ENCODE peak calls at places on chromosomes 1 and 21, in four cellular contexts. Y is suprapubic skin, U is A549, X is tibial nerve. E is an unnamed sample.

GRCh38 chr1:10210841-10211804 is 753 bp downstream of the KIF1B start:
- DNase-seq in Y (peak), U (peak), X (peak), E (peak)

GRCh38 chr1:184854036-184854435 is 99.4 kb upstream of the EDEM3 start:
- DNase-seq in Y (no peak), U (no peak), X (no peak), E (no peak)

GRCh38 chr21:17527711-17528110 is 14.9 kb downstream of the CXADR start:
- DNase-seq in Y (no peak), U (no peak), X (no peak), E (no peak)

GRCh38 chr1:189983156-189983555 is 494.5 kb downstream of the BRINP3 start:
- DNase-seq in U (no peak), X (no peak), Y (no peak), E (no peak)

GRCh38 chr1:11707621-11708276 is 16.2 kb downstream of the DRAXIN start:
- DNase-seq in U (no peak), X (no peak), Y (no peak), E (peak)

GRCh38 chr1:214615871-214616270 is 12.9 kb downstream of the CENPF start:
- DNase-seq in Y (no peak), U (no peak), X (no peak), E (no peak)

GRCh38 chr21:22544747-22545146 is 1546.5 kb downstream of the NCAM2 start:
- DNase-seq in Y (no peak), U (no peak), X (no peak), E (no peak)

GRCh38 chr1:232443372-232443771 is 186.6 kb downstream of the SIPA1L2 start:
- DNase-seq in X (no peak), Y (no peak), U (no peak), E (no peak)

GRCh38 chr1:1959840-1960479 is 40.9 kb upstream of the TMEM52 start:
- DNase-seq in Y (peak), X (peak), U (peak), E (peak)

GRCh38 chr1:44332505-44332904 is 22.6 kb downstream of the ERI3 start:
- DNase-seq in Y (no peak), U (no peak), X (no peak), E (no peak)

GRCh38 chr1:230747139-230747730 is at the start of gene CAPN9:
- DNase-seq in Y (no peak), X (no peak), U (no peak), E (no peak)

GRCh38 chr21:25732091-25732760 is 2.5 kb downstream of the ATP5PF start:
- DNase-seq in Y (no peak), X (no peak), U (no peak), E (no peak)

GRCh38 chr1:24228312-24228711 is 41.2 kb upstream of the IFNLR1 start:
- DNase-seq in X (no peak), Y (no peak), U (no peak), E (no peak)

GRCh38 chr1:89605692-89606091 is 27.2 kb upstream of the LRRC8C start:
- DNase-seq in Y (no peak), X (no peak), U (no peak), E (peak)

GRCh38 chr1:161171696-161172095 is 5.5 kb downstream of the PPOX start:
- DNase-seq in U (no peak), Y (no peak), X (no peak), E (no peak)

GRCh38 chr1:181089017-181089776 is 697 bp downstream of the IER5 start:
- DNase-seq in U (no peak), X (no peak), Y (peak), E (no peak)

GRCh38 chr1:94727846-94728715 is 92.1 kb upstream of the SLC44A3 start:
- DNase-seq in Y (no peak), X (peak), U (peak), E (peak)

GRCh38 chr1:219732814-219733491 is 120.0 kb upstream of the ZC3H11B start:
- DNase-seq in U (no peak), X (no peak), Y (no peak), E (no peak)

GRCh38 chr1:18091660-18092446 is 15.7 kb upstream of the IGSF21 start:
- DNase-seq in U (no peak), X (peak), Y (no peak), E (no peak)

GRCh38 chr1:245807954-245808719 is 653.4 kb downstream of the KIF26B start:
- DNase-seq in X (no peak), U (no peak), Y (no peak), E (no peak)

GRCh38 chr1:230728710-230729392 is 14.9 kb upstream of the AGT start:
- DNase-seq in Y (no peak), U (no peak), X (no peak), E (peak)

GRCh38 chr1:90802622-90803021 is 85.5 kb upstream of the BARHL2 start:
- DNase-seq in Y (no peak), U (no peak), X (no peak), E (no peak)

GRCh38 chr1:97008226-97008625 is 286.6 kb downstream of the PTBP2 start:
- DNase-seq in Y (no peak), X (no peak), U (no peak), E (no peak)

GRCh38 chr1:13730751-13731482 is 30.9 kb downstream of the PRDM2 start:
- DNase-seq in U (no peak), X (peak), Y (no peak), E (no peak)

GRCh38 chr1:155005076-155005971 is 2.7 kb downstream of the ZBTB7B start:
- DNase-seq in X (peak), Y (no peak), U (peak), E (no peak)

GRCh38 chr1:7389201-7389785 is 381.8 kb upstream of the VAMP3 start:
- DNase-seq in Y (no peak), X (no peak), U (no peak), E (no peak)

GRCh38 chr1:19083081-19083480 is 126.6 kb upstream of the IFFO2 start:
- DNase-seq in X (no peak), U (no peak), Y (no peak), E (no peak)

GRCh38 chr21:44872568-44873355 is 728 bp downstream of the PTTG1IP start:
- DNase-seq in Y (peak), U (no peak), X (no peak), E (no peak)

GRCh38 chr1:82161651-82162238 is 361.0 kb downstream of the ADGRL2 start:
- DNase-seq in Y (no peak), U (no peak), X (no peak), E (no peak)

DNA sequence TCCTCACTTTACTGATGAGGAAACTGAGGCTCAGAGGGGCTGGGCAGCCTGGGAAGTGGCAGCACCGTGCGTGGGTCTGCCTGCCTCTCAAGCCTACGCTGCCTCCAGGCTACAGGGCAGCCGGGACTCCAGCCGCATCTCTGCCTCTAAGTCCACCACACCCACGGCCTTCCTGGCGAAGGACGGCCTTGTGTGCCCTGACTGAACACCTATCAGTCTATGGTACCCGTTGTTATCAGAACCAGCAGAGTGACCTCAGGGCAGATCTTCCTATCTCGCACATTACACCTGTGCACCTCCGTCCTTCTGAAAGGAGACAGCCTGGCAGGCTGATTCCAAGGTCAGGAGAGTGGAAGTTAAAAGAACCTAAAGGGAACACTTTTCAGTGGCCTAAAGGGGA is 35.7 kb upstream of the SLC30A1 start:
- DNase-seq in Y (no peak), U (no peak), X (no peak), E (no peak)
- TF ChIP-seq EP300 in Y (no peak), U (no peak), X (no peak), E (no peak)

DNA sequence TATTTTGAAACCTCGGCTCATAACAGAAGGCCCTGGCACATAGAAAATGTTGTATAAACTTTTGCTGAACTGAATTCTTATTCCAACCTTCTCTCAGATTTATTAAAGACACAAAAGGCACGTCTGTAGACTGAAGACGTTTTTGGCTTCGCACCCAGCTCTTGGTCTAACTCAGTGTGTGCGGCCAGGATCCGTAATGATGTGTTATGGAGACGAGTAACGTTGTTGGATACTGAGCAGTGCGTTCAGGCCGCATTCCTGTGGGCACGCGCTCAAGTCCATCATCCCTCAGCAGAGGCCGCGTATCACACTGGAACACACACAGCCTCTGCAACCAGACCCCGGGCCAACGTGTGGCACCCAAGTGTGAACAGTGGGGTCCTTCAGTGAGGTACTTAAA is 154.8 kb upstream of the RAB4A start:
- DNase-seq in Y (no peak), X (no peak), U (no peak), E (no peak)
- TF ChIP-seq EP300 in Y (no peak), X (no peak), U (no peak), E (no peak)

GRCh38 chr1:204564835-204565234 is 48.6 kb downstream of the MDM4 start:
- DNase-seq in Y (no peak), U (no peak), X (no peak), E (no peak)

GRCh38 chr1:204563780-204564179 is 47.6 kb downstream of the MDM4 start:
- DNase-seq in Y (no peak), U (no peak), X (no peak), E (no peak)

GRCh38 chr1:204567067-204567466 is 50.9 kb downstream of the MDM4 start:
- DNase-seq in Y (no peak), U (no peak), X (no peak), E (no peak)

GRCh38 chr1:204566583-204566955 is 50.4 kb downstream of the MDM4 start:
- DNase-seq in Y (no peak), U (no peak), X (no peak), E (no peak)

DNA sequence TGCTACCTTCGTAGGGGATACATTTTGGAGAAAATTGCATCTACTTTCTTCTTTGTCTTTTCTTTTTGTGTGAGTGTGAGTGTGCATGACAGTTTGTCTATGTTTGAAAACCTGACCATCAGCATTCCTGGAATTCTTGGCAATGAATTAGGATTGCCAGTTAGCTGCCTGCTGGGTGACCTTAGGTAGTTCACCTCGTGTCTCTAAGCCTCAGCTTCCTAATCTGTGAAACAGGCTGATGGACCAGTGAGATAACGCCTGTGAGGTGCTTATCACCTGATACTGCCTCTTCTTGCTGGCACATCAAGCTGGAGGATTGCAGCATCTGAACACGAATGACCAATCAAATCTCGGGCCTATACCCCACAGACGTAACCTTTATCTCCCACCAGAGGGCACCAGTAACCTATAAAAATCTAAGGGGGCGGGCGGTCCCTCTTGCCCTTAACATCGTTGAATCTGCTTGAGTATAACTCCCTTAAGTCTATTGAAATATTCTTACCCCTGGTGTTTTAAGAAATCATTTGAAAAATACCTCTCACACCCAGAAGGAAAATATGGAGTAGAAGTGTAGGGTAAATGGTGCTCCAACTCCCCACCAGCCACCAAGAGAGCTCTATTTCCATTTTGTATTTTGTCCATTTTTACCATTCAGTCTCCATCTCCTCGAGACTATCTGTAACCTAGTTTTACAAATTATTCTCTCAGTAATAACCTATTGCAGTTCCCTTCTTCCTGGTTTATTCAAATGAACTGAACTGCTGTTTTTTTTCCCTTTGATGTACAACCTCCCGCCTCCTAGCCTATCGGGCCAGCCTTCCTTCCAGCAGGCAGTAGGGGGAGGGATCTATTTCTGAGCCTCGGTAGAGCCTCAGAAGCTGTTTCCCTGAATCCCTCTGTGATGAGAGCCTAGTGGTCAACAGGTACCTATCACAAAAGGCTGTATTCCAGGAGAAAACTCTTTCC is 49.7 kb downstream of the MDM4 start:
- DNase-seq in U (peak), X (no peak), Y (no peak), E (peak)
- TF ChIP-seq EP300 in U (no peak), X (no peak), Y (no peak), E (no peak)

GRCh38 chr1:31745898-31746668 is 18.1 kb downstream of the ADGRB2 start:
- DNase-seq in Y (no peak), U (no peak), X (no peak), E (no peak)
- TF ChIP-seq EP300 in Y (no peak), U (no peak), X (no peak), E (no peak)

GRCh38 chr1:3496916-3497315 is 42.5 kb downstream of the ARHGEF16 start:
- DNase-seq in X (no peak), Y (no peak), U (no peak), E (no peak)

GRCh38 chr1:3498986-3499385 is 44.5 kb downstream of the ARHGEF16 start:
- DNase-seq in Y (no peak), U (no peak), X (no peak), E (no peak)

GRCh38 chr1:3495776-3496745 is 41.6 kb downstream of the ARHGEF16 start:
- DNase-seq in X (no peak), Y (no peak), U (no peak), E (no peak)

GRCh38 chr1:3498246-3498930 is 43.9 kb downstream of the ARHGEF16 start:
- DNase-seq in Y (no peak), U (no peak), X (no peak), E (no peak)

GRCh38 chr1:3497521-3497920 is 43.1 kb downstream of the ARHGEF16 start:
- DNase-seq in X (no peak), Y (no peak), U (no peak), E (no peak)
- TF ChIP-seq EP300 in X (no peak), Y (no peak), U (no peak), E (no peak)

DNA sequence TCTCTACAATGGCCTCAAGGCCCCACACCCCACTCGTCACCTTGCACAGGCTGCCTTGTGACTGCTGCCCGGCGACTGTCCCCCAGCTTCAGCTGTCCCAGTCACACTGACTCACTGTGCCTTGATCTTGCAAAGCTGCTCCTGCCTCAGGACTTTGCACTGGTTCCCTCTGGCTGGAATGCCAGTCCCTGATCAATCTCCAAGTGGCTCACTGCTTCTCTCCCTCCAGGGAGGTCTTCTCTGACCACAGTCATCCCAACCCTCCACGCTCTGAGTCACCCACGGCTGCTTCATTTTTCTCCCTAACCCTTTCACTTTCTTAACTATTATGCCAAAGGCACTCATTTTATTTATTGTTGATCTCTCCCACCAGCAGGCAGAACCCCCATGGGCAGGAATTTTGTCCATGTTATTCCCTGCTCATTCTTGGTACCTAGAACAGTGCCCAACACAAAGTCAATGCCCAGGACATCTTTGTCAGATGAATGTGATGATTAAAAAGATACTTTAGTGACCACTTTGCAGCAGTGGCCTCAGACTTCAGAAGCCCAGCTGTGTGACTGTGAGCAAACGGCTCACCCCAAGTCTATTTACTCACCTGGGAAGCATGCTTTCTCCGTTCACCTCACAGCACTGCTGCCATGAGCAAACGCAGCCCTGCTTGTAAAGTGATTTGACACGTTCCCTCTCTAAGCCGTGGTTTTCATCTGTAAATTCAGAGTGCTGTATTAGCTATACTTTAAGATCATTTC is 53.4 kb downstream of the ZBTB18 start:
- DNase-seq in U (peak), X (no peak), Y (no peak), E (peak)
- TF ChIP-seq EP300 in U (no peak), X (no peak), Y (no peak), E (no peak)

GRCh38 chr1:76268341-76268740 is 193.8 kb downstream of the ST6GALNAC3 start:
- DNase-seq in U (no peak), Y (no peak), X (no peak), E (no peak)
- TF ChIP-seq EP300 in U (no peak), Y (no peak), X (no peak), E (no peak)

GRCh38 chr1:206609229-206609991 is 2.9 kb downstream of the EIF2D start:
- DNase-seq in U (no peak), Y (no peak), X (no peak), E (no peak)

GRCh38 chr1:206608108-206608698 is 4.1 kb downstream of the EIF2D start:
- DNase-seq in U (peak), Y (no peak), X (peak), E (peak)

GRCh38 chr1:206606867-206607266 is 5.4 kb downstream of the EIF2D start:
- DNase-seq in Y (no peak), U (peak), X (no peak), E (peak)

DNA sequence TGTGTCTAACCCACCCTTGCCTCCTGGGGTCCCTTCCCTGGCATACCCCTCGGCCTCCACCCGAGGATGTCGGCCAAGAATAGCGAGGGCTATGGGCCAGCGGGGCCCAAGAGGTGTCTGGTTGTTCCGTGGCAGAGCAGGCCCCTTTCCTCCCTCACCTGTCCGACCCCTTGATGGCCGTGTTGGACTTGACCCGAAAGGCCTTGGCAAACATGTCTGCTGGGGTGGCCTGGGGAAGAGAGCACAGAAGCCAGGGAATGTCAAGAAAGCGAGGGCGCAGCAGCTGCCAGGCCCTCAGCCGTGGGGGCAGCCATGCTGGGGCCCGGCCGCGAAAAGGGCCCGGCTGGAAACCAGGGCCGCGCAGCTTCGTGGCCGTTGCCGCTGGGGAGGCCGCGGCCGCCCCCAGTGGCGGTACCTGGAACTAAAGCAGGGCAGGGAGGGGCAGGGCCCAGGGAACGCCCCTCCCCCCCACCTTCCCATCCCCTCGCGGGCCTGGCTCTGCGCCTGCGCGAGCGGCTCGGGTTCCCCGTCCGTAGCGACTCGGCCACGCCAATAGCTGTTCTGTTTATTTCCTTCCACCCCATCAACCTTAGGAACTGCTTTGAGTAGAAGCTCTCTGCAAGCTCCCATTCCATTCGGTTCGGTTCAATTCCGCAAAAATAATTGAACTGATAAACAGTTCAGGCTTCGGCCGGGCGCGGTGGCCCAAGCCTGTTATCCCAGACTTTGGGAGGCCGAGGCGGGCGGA is at the start of gene EIF2D:
- DNase-seq in Y (peak), X (peak), U (peak), E (peak)
- TF ChIP-seq EP300 in Y (no peak), X (peak), U (no peak), E (peak)

E was measured in HepG2.